ENCODE peak calls at places on chromosome 21, in four cellular contexts. N is K562, K is upper lobe of left lung, O is A549. U is an unnamed sample.

GRCh38 chr21:35862969-35863368 is 197.4 kb downstream of the SETD4 start:
- DNase-seq in N (no peak), K (no peak), O (no peak), U (no peak)

GRCh38 chr21:16570196-16570595 is 840.4 kb downstream of the USP25 start:
- DNase-seq in O (peak), K (no peak), N (no peak), U (no peak)

GRCh38 chr21:36040389-36040788 is 19.9 kb downstream of the SETD4 start:
- DNase-seq in K (no peak), N (no peak), O (no peak), U (no peak)

GRCh38 chr21:19048088-19048672 is 644.6 kb upstream of the TMPRSS15 start:
- DNase-seq in O (no peak), N (no peak), K (no peak), U (no peak)

GRCh38 chr21:23016617-23017016 is 2018.4 kb downstream of the NCAM2 start:
- DNase-seq in O (peak), K (no peak), N (no peak), U (no peak)

GRCh38 chr21:15992171-15992570 is 262.4 kb downstream of the USP25 start:
- DNase-seq in N (no peak), O (no peak), K (no peak), U (no peak)

GRCh38 chr21:45405271-45405818 is 380 bp downstream of the COL18A1 start:
- DNase-seq in N (peak), K (peak), O (no peak), U (no peak)

GRCh38 chr21:44815852-44816628 is 1.8 kb downstream of the SUMO3 start:
- DNase-seq in N (no peak), K (no peak), O (no peak), U (no peak)

GRCh38 chr21:16072692-16073091 is 342.9 kb downstream of the USP25 start:
- DNase-seq in N (no peak), O (no peak), K (no peak), U (no peak)

GRCh38 chr21:45073301-45074047 is 906 bp upstream of the ADARB1 start:
- DNase-seq in N (peak), K (no peak), O (peak), U (no peak)

GRCh38 chr21:43191521-43191920 is 22.7 kb downstream of the CRYAA start:
- DNase-seq in O (no peak), K (peak), N (no peak), U (peak)

GRCh38 chr21:35048706-35049617 is at the start of gene RUNX1:
- DNase-seq in K (no peak), N (peak), O (no peak), U (no peak)

DNA sequence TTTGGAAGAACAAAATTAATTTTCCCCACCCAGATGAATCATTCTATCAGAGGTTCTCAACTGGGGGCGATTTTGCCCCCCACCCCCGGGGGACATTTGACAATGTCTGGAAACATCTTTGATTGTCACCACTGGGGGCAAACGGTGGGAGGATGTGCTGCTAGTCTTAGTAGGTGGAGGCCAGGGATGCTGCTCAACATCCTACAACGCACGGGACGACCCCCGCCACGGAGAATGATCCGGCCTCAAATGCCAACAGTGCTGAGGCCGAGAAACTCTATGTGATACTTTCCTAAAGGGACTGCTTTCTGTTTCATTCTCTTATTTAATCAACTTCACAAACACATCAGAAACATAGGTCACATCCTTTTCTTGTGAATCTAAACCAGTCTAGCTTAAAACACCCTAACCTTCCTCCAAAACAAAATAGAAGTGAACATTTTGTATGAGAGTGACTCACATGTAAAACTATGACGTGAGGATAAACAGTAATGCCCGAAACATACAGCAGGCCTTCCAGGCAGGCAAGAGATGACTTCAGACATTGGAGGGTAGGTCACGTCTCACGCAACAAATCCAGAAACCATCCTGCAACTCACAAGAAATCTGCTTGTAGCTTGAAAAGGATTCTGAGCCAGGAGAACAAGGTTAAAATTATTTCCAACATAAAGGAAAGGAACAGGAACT is 37.2 kb upstream of the ETS2 start:
- DNase-seq in O (peak), K (no peak), N (no peak), U (no peak)
- TF ChIP-seq EP300 in O (no peak), K (no peak), N (no peak), U (no peak)

GRCh38 chr21:46564391-46564790 is 40.5 kb downstream of the S100B start:
- DNase-seq in O (no peak), N (no peak), K (no peak), U (no peak)
- H3K27ac ChIP-seq in O (no peak), N (no peak), K (no peak), U (no peak)

DNA sequence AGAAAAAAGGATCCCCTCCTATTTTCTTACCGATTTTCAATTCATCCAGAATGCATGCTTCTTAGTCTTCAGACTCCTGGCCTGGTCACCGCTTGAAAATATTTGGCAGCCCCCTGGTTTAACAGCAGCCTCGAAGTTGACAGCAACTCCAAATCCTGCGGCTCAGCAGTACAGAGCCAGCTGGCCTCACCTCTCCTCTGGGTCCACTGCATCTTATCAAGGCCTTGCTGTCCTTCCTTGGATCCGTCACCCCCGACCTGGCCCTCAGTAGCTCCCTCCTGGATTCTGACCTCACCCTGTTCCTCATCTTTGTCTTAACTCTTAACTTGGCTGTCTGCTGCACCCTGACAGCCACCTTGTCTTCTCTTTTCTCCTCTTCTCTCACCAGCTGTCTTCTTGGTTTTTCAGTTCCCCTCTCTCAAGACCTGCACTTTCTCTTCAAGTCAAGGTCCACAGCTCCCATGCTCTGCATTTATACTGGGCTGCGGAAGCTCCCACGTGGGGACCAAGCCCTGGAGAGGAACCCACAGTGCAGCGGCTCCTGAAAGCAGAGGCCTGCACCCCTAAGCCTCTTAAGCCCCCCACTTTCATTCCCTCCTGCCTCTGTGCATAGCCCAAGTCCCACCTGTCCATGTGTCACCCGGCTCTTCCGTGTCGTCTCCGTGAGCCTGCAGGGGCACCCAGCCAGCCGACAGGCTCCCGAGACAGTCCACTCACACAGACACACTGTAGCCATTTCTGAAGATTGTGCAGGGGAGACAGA is 6.0 kb downstream of the MX2 start:
- DNase-seq in N (no peak), O (no peak), K (no peak), U (no peak)
- TF ChIP-seq POLR2A in N (no peak), O (no peak), K (no peak), U (no peak)

DNA sequence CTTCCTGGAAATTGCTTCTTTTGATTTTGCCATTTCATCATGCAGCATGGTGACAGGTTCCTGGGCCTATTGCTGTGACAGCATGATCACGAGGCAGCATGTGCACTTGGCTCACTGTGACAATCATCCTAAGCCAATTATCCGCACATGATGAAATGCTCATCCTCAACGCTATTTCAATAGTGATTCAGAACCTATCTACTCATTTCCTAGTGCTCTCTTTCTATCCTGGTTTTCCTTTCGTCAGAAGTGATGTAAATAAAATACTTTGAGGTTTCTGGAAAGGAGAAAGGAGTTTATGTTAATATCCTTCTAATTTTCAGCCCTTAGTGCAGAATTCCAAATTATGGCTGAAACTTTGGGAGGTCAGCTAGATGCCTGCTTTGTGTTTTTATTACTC is 110.6 kb upstream of the ADAMTS5 start:
- DNase-seq in K (no peak), O (no peak), N (no peak), U (peak)
- TF ChIP-seq EP300 in K (no peak), O (no peak), N (no peak), U (no peak)

DNA sequence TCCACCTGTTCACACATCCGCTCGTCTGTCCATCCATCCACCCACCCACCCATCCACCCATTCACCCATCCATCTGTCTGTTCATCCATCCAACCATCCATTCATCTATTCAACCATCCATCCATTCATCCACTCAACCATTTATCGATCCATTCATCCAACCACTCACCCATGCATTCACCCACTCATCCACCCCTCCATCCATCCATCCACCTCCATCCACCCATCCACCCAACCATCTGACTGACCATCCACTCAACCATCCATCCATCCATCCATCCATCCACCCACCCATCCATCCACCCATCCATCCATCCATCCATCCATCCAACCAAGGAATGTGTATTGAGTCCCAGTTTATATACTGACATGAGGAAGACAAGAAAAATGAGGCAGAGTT is 73.1 kb downstream of the UMODL1 start:
- DNase-seq in K (no peak), O (no peak), N (no peak), U (peak)
- H3K27ac ChIP-seq in K (no peak), O (no peak), N (no peak), U (no peak)

U was measured in suprapubic skin.